ENCODE peak calls at places on chromosomes 12 and 14, in five cellular contexts. Q is thoracic aorta, E is pancreas, G is left ventricle myocardium inferior, N is astrocyte of the cerebellum. K is an unnamed sample.

GRCh38 chr12:15534322-15534721 is 212.0 kb downstream of the PTPRO start:
- DNase-seq in Q (no peak), E (no peak), G (no peak), N (no peak), K (no peak)

GRCh38 chr12:112327209-112327930 is 54.9 kb downstream of the HECTD4 start:
- DNase-seq in Q (no peak), E (no peak), G (no peak), N (no peak), K (no peak)

GRCh38 chr12:69388371-69388770 is 28.8 kb downstream of the YEATS4 start:
- DNase-seq in Q (no peak), E (no peak), G (no peak), N (peak; percentile 65), K (peak; percentile 42)

GRCh38 chr12:92690601-92691000 is 12.2 kb upstream of the PLEKHG7 start:
- DNase-seq in Q (no peak), E (no peak), G (no peak), N (no peak), K (no peak)

GRCh38 chr12:24078318-24078765 is 128.9 kb upstream of the SOX5 start:
- DNase-seq in Q (no peak), E (no peak), G (no peak), N (no peak), K (peak; percentile 18)

GRCh38 chr12:87405918-87406317 is 623.3 kb downstream of the C12orf50 start:
- DNase-seq in Q (no peak), E (no peak), G (no peak), N (no peak), K (no peak)

GRCh38 chr12:2998789-2999264 is 39.6 kb downstream of the TEAD4 start:
- DNase-seq in Q (peak; percentile 60), E (peak; percentile 58), G (peak; percentile 68), N (peak; percentile 55), K (peak; percentile 25)

GRCh38 chr14:69260246-69260978 is 454 bp downstream of the GALNT16 start:
- DNase-seq in Q (no peak), E (peak; percentile 20), G (no peak), N (no peak), K (no peak)

GRCh38 chr12:77251799-77252198 is 186.4 kb upstream of the E2F7 start:
- DNase-seq in Q (no peak), E (no peak), G (no peak), N (no peak), K (no peak)

GRCh38 chr14:64502476-64503183 is 1.0 kb downstream of the ZBTB25 start:
- DNase-seq in Q (no peak), E (no peak), G (no peak), N (no peak), K (peak; percentile 54)

GRCh38 chr12:23359975-23360638 is 589.4 kb downstream of the SOX5 start:
- DNase-seq in Q (no peak), E (no peak), G (no peak), N (no peak), K (no peak)

GRCh38 chr12:105696-106095 is 39.1 kb downstream of the IQSEC3 start:
- DNase-seq in Q (no peak), E (no peak), G (no peak), N (no peak), K (no peak)

GRCh38 chr14:80315681-80316080 is 104.4 kb upstream of the DIO2 start:
- DNase-seq in Q (no peak), E (no peak), G (no peak), N (peak; percentile 6), K (no peak)

GRCh38 chr12:98440165-98440581 is 75.2 kb upstream of the TMPO start:
- DNase-seq in Q (peak; percentile 31), E (peak; percentile 80), G (peak; percentile 63), N (peak; percentile 71), K (peak; percentile 96)

GRCh38 chr12:71840226-71840847 is 778 bp downstream of the TBC1D15 start:
- DNase-seq in Q (no peak), E (peak; percentile 21), G (no peak), N (peak; percentile 32), K (peak; percentile 76)

GRCh38 chr14:23033801-23034497 is 751 bp downstream of the PSMB5 start:
- DNase-seq in Q (no peak), E (no peak), G (no peak), N (no peak), K (no peak)

GRCh38 chr14:73489481-73490175 is 1.1 kb upstream of the RIOX1 start:
- DNase-seq in Q (no peak), E (no peak), G (no peak), N (no peak), K (no peak)

GRCh38 chr12:58583541-58583940 is 336.8 kb downstream of the LRIG3 start:
- DNase-seq in Q (no peak), E (no peak), G (no peak), N (no peak), K (peak; percentile 43)

GRCh38 chr14:36238666-36239363 is 62.3 kb upstream of the PTCSC3 start:
- DNase-seq in Q (no peak), E (no peak), G (no peak), N (no peak), K (peak; percentile 88)

GRCh38 chr12:127494961-127495915 is 771.7 kb upstream of the TMEM132C start:
- DNase-seq in Q (no peak), E (no peak), G (no peak), N (no peak), K (no peak)
- TF ChIP-seq CTCF in Q (no peak), E (no peak), G (no peak), N (no peak), K (no peak)

GRCh38 chr12:46370792-46371717 is 1.5 kb downstream of the SLC38A2 start:
- DNase-seq in Q (peak; percentile 62), E (peak; percentile 92), G (peak; percentile 93), N (peak; percentile 57), K (peak; percentile 89)
- TF ChIP-seq CTCF in Q (no peak), E (no peak), G (peak; percentile 22), N (no peak), K (no peak)

DNA sequence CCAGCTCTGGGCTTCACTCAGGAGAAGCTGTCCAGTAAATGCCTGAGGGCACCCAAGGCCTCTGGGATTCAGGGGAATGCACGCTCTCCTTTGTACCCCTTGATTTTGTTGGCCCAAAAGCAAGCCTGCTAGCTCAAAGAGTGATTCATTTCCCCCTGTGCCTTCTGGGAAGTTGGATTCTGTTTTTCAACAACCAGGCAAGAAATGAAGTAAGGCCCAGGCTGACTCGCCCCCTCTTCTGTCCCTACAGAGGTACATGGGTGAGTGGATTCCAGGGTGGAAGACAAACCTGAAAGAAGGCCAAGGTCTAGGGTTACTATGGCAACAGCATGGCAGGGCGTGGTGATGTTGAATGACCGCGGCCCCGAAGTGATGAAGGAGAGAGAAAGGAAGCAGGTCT is 9.3 kb upstream of the SERPINA5 start:
- DNase-seq in Q (no peak), E (peak; percentile 55), G (no peak), N (peak; percentile 6), K (peak; percentile 75)
- TF ChIP-seq CTCF in Q (no peak), E (no peak), G (no peak), N (no peak), K (no peak)

GRCh38 chr12:54415223-54415929 is 3.7 kb downstream of the ITGA5 start:
- DNase-seq in Q (no peak), E (no peak), G (no peak), N (no peak), K (no peak)
- TF ChIP-seq CTCF in Q (no peak), E (no peak), G (no peak), N (no peak), K (no peak)

DNA sequence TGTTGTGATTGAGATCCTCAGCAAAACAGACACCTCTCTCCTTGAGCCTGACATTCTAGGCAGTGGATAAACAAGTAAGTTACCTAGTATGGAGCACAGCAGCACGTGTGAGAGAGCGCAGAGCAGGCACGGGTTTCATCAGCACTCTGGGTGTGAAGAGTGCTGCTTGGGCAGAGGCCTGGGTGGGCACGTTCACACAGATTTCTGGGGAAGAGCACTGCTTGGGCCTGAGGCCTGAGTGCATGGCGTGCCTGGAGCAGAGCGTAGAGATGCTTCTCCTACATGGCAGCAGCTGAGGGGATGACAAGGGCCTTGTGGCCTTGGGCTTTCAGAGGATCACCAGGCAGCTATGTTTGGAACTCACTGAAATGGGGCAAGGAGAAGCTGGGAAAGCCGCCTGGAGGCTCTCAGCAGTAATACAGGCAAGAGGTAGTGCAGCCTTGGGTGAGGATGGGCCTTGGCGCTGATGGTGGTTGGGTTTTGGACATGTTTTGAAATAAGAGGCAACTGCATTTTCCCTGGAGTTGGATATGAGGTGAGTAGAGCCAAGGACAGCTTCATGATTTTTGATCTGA is 17.6 kb downstream of the CKB start:
- DNase-seq in Q (no peak), E (no peak), G (no peak), N (no peak), K (no peak)
- TF ChIP-seq CTCF in Q (no peak), E (no peak), G (no peak), N (peak; percentile 32), K (no peak)

GRCh38 chr14:61891251-61891650 is 129.0 kb downstream of the SNAPC1 start:
- DNase-seq in Q (no peak), E (no peak), G (no peak), N (no peak), K (no peak)

GRCh38 chr14:61893371-61893940 is 131.2 kb downstream of the SNAPC1 start:
- DNase-seq in Q (no peak), E (no peak), G (no peak), N (no peak), K (no peak)

GRCh38 chr14:61898568-61898967 is 136.3 kb downstream of the SNAPC1 start:
- DNase-seq in Q (no peak), E (no peak), G (no peak), N (no peak), K (no peak)

GRCh38 chr14:61891810-61892209 is 129.6 kb downstream of the SNAPC1 start:
- DNase-seq in Q (no peak), E (no peak), G (no peak), N (no peak), K (no peak)

DNA sequence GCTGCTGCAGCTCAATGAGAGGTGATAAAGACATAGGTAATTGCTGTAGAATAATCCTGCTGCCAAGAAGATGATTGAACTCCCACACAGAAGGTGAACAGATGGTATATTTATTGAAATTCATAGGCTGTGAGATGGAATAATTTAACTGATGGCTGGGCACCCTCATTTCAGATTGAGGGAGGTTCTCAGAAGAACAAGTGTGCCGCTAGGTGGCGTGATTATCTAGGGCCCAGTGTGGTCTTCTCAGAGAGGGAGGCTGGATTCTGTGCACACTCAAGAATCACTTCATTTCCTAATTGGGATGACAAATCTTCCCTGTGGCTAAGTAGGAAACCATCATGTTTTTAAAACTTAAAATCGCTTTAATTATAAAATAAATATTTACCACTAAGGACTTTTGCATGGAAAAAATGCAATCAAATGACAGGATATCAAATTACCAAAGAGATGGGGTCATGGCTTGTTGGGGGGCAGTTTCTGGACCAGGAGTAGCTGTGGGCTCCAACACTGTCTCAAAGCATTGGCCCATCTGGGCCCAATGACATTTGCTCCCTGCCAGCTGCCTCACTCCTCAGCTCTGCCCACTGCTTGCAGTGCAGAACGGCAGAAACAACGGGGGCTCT is 132.3 kb downstream of the SNAPC1 start:
- DNase-seq in Q (no peak), E (peak; percentile 62), G (peak; percentile 44), N (peak; percentile 54), K (peak; percentile 81)
- TF ChIP-seq CTCF in Q (no peak), E (peak; percentile 27), G (peak; percentile 73), N (peak; percentile 79), K (peak; percentile 75)

DNA sequence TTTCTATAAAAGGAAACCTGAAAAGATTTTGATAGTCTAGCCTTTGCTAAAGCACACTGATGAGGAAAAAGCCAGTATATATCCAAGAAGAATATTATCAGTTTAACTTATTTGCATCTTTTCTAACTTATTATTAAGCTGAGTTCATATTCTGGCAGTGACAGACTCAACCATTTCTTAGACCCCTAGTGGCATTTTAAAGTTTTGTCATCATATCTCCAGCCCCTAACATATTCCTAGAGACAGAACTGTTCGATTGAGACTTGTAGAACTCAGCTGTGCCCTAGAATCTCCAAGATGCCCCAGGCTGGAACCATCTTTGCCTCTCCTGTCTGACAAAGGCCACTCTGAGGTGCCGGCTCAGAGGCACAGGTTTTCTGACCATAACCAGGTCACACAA is 365.6 kb downstream of the NELL2 start:
- DNase-seq in Q (no peak), E (no peak), G (no peak), N (no peak), K (no peak)
- TF ChIP-seq CTCF in Q (no peak), E (no peak), G (no peak), N (no peak), K (no peak)